ENCODE peak calls at places on chromosomes 2 and 18, in nine cellular contexts. D is neuronal stem cell, S is uterus, M is aorta, L is mesendoderm, A is stomach, W is heart left ventricle, B is hepatocyte, I is PC-3. O is an unnamed sample.
A peak's percentile ranks its signal among the peaks of the same experiment; 100 is the strongest.

GRCh38 chr18:37434161-37434860 is 131.3 kb downstream of the CELF4 start:
- DNase-seq in D (no peak), M (no peak), W (no peak), B (no peak), I (no peak), S (no peak), L (no peak), A (no peak), O (no peak)

GRCh38 chr2:66730429-66730828 is 295.5 kb downstream of the MEIS1 start:
- DNase-seq in A (no peak), M (no peak), I (no peak), B (no peak), W (no peak), D (no peak), S (no peak), L (no peak), O (no peak)

GRCh38 chr2:42547014-42547413 is 21.4 kb upstream of the MTA3 start:
- DNase-seq in M (no peak), W (no peak), B (no peak), A (no peak), D (no peak), L (no peak), S (no peak), I (no peak), O (no peak)

GRCh38 chr2:219758907-219759680 is 131.7 kb downstream of the SLC4A3 start:
- DNase-seq in L (no peak), M (no peak), B (no peak), I (no peak), W (no peak), S (no peak), A (no peak), D (no peak), O (no peak)

GRCh38 chr2:223797811-223798721 is 39.3 kb downstream of the AP1S3 start:
- DNase-seq in L (peak; percentile 42), S (no peak), A (no peak), M (no peak), D (peak; percentile 27), B (peak; percentile 47), I (peak; percentile 69), W (no peak), O (peak; percentile 40)

GRCh38 chr2:208406474-208407451 is at the start of gene PTH2R:
- DNase-seq in M (peak; percentile 67), I (no peak), L (peak; percentile 44), D (peak; percentile 29), B (peak; percentile 37), S (no peak), W (peak; percentile 47), A (no peak), O (no peak)

GRCh38 chr2:111919362-111919761 is 21.0 kb downstream of the MERTK start:
- DNase-seq in A (no peak), L (peak; percentile 58), D (no peak), B (no peak), M (no peak), S (no peak), I (no peak), W (no peak), O (no peak)

GRCh38 chr2:42932271-42933151 is 140.1 kb upstream of the HAAO start:
- DNase-seq in W (peak; percentile 69), S (no peak), A (no peak), D (no peak), M (peak; percentile 61), L (no peak), B (no peak), I (no peak), O (no peak)

GRCh38 chr2:231985823-231986261 is 24.3 kb downstream of the DIS3L2 start:
- DNase-seq in A (no peak), M (no peak), D (no peak), I (no peak), W (no peak), S (no peak), L (peak; percentile 51), B (no peak), O (no peak)

GRCh38 chr18:4672152-4672551 is 217.0 kb upstream of the DLGAP1 start:
- DNase-seq in L (no peak), S (no peak), D (no peak), W (no peak), B (no peak), M (no peak), I (no peak), A (no peak), O (no peak)

GRCh38 chr18:4677006-4677405 is 221.9 kb upstream of the DLGAP1 start:
- DNase-seq in W (no peak), I (no peak), B (no peak), S (no peak), L (no peak), M (no peak), A (no peak), D (no peak), O (no peak)
- H3K4me1 ChIP-seq in W (no peaks in the 10 kb centered on the region), I (no peaks in the 10 kb centered on the region), B (no peaks in the 10 kb centered on the region), S (no peaks in the 10 kb centered on the region), L (no peaks in the 10 kb centered on the region), M (no peaks in the 10 kb centered on the region), A (no peaks in the 10 kb centered on the region), D (no peaks in the 10 kb centered on the region), O (no peaks in the 10 kb centered on the region)

GRCh38 chr2:10568721-10569432 is 120.8 kb upstream of the ODC1 start:
- DNase-seq in S (no peak), W (no peak), A (no peak), I (no peak), D (no peak), M (no peak), L (no peak), B (no peak), O (no peak)

GRCh38 chr2:10570076-10570475 is 119.7 kb downstream of the NOL10 start:
- DNase-seq in A (no peak), M (no peak), S (no peak), B (no peak), L (no peak), D (no peak), I (no peak), W (no peak), O (no peak)

GRCh38 chr2:10564876-10565425 is 116.8 kb upstream of the ODC1 start:
- DNase-seq in A (no peak), D (no peak), L (no peak), W (no peak), B (no peak), I (no peak), S (no peak), M (no peak), O (no peak)

GRCh38 chr2:10569460-10569859 is 120.3 kb downstream of the NOL10 start:
- DNase-seq in A (no peak), I (no peak), W (no peak), B (no peak), L (no peak), D (no peak), S (no peak), M (no peak), O (no peak)

GRCh38 chr2:10566021-10566420 is 117.9 kb upstream of the ODC1 start:
- DNase-seq in M (no peak), I (peak; percentile 16), S (no peak), D (no peak), B (no peak), L (peak; percentile 44), W (no peak), A (no peak), O (no peak)
- H3K4me1 ChIP-seq in M (no peaks in the 10 kb centered on the region), I (no peaks in the 10 kb centered on the region), S (no peaks in the 10 kb centered on the region), D (peaks cover 13% of the 10 kb centered on the region), B (no peaks in the 10 kb centered on the region), L (no peaks in the 10 kb centered on the region), W (no peaks in the 10 kb centered on the region), A (no peaks in the 10 kb centered on the region), O (no peaks in the 10 kb centered on the region)

GRCh38 chr2:174487536-174488162 is 820 bp upstream of the GPR155 start:
- DNase-seq in B (no peak), L (no peak), W (no peak), A (no peak), M (no peak), D (no peak), I (no peak), S (no peak), O (no peak)

GRCh38 chr2:174486614-174487535 is at the start of gene GPR155:
- DNase-seq in L (peak; percentile 99), S (peak; percentile 99), I (peak; percentile 97), A (peak; percentile 100), B (peak; percentile 100), W (peak; percentile 100), M (peak; percentile 100), D (peak; percentile 98), O (peak; percentile 99)

GRCh38 chr2:174485763-174486613 is 841 bp downstream of the GPR155 start:
- DNase-seq in B (peak; percentile 37), A (peak; percentile 44), I (peak; percentile 21), S (peak; percentile 30), W (peak; percentile 63), M (peak; percentile 77), D (no peak), L (peak; percentile 42), O (peak; percentile 19)

GRCh38 chr2:174484573-174484972 is 2.3 kb downstream of the GPR155 start:
- DNase-seq in D (no peak), I (no peak), A (no peak), B (no peak), M (no peak), W (no peak), S (no peak), L (no peak), O (no peak)

DNA sequence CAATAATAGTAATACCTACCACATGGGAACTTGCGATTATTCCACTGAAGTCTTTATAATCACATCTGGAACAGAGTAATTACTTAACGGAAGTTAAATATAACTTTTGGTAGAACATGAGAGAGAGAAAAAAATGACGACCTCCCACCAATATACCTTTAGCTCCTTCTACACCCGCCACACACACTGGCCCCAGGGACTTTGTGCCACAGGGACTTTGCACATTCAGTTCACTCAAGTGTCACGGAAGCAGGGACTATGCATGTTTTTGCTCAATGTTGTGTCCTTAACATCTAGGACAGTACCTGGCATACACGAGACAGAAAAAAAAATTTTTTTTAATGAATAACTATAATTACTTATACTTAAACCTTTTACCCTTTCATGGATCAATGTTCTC is 4.0 kb downstream of the GPR155 start:
- DNase-seq in M (no peak), S (no peak), L (no peak), W (no peak), D (no peak), I (no peak), B (no peak), A (no peak), O (no peak)
- H3K4me1 ChIP-seq in M (no peaks in the 10 kb centered on the region), S (no peaks in the 10 kb centered on the region), L (no peaks in the 10 kb centered on the region), W (peaks cover 23% of the 10 kb centered on the region), D (no peaks in the 10 kb centered on the region), I (no peaks in the 10 kb centered on the region), B (peaks cover 4% of the 10 kb centered on the region), A (no peaks in the 10 kb centered on the region), O (no peaks in the 10 kb centered on the region)

GRCh38 chr18:62446511-62446910 is 76.3 kb upstream of the ZCCHC2 start:
- DNase-seq in M (no peak), S (no peak), W (no peak), A (no peak), D (no peak), I (no peak), L (no peak), B (no peak), O (no peak)

GRCh38 chr18:62445386-62445917 is 77.4 kb upstream of the ZCCHC2 start:
- DNase-seq in B (no peak), M (no peak), S (no peak), D (no peak), L (no peak), I (no peak), A (no peak), W (no peak), O (no peak)

GRCh38 chr18:62449490-62450104 is 73.2 kb upstream of the ZCCHC2 start:
- DNase-seq in S (no peak), I (no peak), M (no peak), W (no peak), A (no peak), B (no peak), D (no peak), L (no peak), O (no peak)

GRCh38 chr18:62448426-62448825 is 74.4 kb upstream of the ZCCHC2 start:
- DNase-seq in A (no peak), W (no peak), S (no peak), M (no peak), I (no peak), L (no peak), B (no peak), D (no peak), O (no peak)

GRCh38 chr18:62447652-62448051 is 75.2 kb upstream of the ZCCHC2 start:
- DNase-seq in B (no peak), L (no peak), M (no peak), D (no peak), S (no peak), A (no peak), I (peak; percentile 46), W (no peak), O (no peak)
- H3K4me1 ChIP-seq in B (peaks cover under 1% of the 10 kb centered on the region), L (peaks cover 6% of the 10 kb centered on the region), M (peaks cover 4% of the 10 kb centered on the region), D (peaks cover 2% of the 10 kb centered on the region), S (no peaks in the 10 kb centered on the region), A (peaks cover 9% of the 10 kb centered on the region), I (peaks cover 30% of the 10 kb centered on the region), W (peaks cover 17% of the 10 kb centered on the region), O (peaks cover 1% of the 10 kb centered on the region)